ENCODE peak calls at places on chromosomes 11 and 22, in ten cellular contexts. One of them, this sample, is unnamed.

GRCh38 chr22:20063271-20064139 is 16.5 kb upstream of the DGCR8 start:
- DNase-seq in neural crest cell: no peak
- DNase-seq in Ammon's horn: no peak
- DNase-seq in T follicular helper cell: no peak
- DNase-seq in stimulated activated CD8-positive, alpha-beta memory T cell treated with anti-CD3 and anti-CD28 coated beads, Interleukin-7, amount 100 ng/mL, for 1 hour: no peak
- DNase-seq in GM12864: no peak
- DNase-seq in LoVo: no peak
- DNase-seq in stimulated activated CD4-positive, alpha-beta T cell treated with anti-CD3 and anti-CD28 coated beads, Interleukin-4, amount 100 ng/mL, for 48 hours: no peak
- DNase-seq in lung microvascular endothelial cell: no peak
- DNase-seq in CD8-positive, alpha-beta T cell: no peak
- DNase-seq in this sample: no peak

GRCh38 chr11:13260963-13261599 is 16.5 kb upstream of the BMAL1 start:
- DNase-seq in neural crest cell: no peak
- DNase-seq in Ammon's horn: no peak
- DNase-seq in T follicular helper cell: no peak
- DNase-seq in stimulated activated CD8-positive, alpha-beta memory T cell treated with anti-CD3 and anti-CD28 coated beads, Interleukin-7, amount 100 ng/mL, for 1 hour: no peak
- DNase-seq in GM12864: no peak
- DNase-seq in LoVo: no peak
- DNase-seq in stimulated activated CD4-positive, alpha-beta T cell treated with anti-CD3 and anti-CD28 coated beads, Interleukin-4, amount 100 ng/mL, for 48 hours: no peak
- DNase-seq in lung microvascular endothelial cell: peak; percentile 67
- DNase-seq in CD8-positive, alpha-beta T cell: no peak
- DNase-seq in this sample: no peak

GRCh38 chr11:1150769-1151365 is 6.9 kb upstream of the MUC5AC start:
- DNase-seq in neural crest cell: no peak
- DNase-seq in Ammon's horn: no peak
- DNase-seq in T follicular helper cell: no peak
- DNase-seq in stimulated activated CD8-positive, alpha-beta memory T cell treated with anti-CD3 and anti-CD28 coated beads, Interleukin-7, amount 100 ng/mL, for 1 hour: no peak
- DNase-seq in GM12864: no peak
- DNase-seq in LoVo: no peak
- DNase-seq in stimulated activated CD4-positive, alpha-beta T cell treated with anti-CD3 and anti-CD28 coated beads, Interleukin-4, amount 100 ng/mL, for 48 hours: no peak
- DNase-seq in lung microvascular endothelial cell: peak; percentile 80
- DNase-seq in CD8-positive, alpha-beta T cell: no peak
- DNase-seq in this sample: no peak

GRCh38 chr11:119295178-119295577 is 21.8 kb downstream of the MCAM start:
- DNase-seq in neural crest cell: no peak
- DNase-seq in Ammon's horn: no peak
- DNase-seq in T follicular helper cell: no peak
- DNase-seq in stimulated activated CD8-positive, alpha-beta memory T cell treated with anti-CD3 and anti-CD28 coated beads, Interleukin-7, amount 100 ng/mL, for 1 hour: no peak
- DNase-seq in GM12864: no peak
- DNase-seq in LoVo: no peak
- DNase-seq in stimulated activated CD4-positive, alpha-beta T cell treated with anti-CD3 and anti-CD28 coated beads, Interleukin-4, amount 100 ng/mL, for 48 hours: no peak
- DNase-seq in lung microvascular endothelial cell: no peak
- DNase-seq in CD8-positive, alpha-beta T cell: no peak
- DNase-seq in this sample: no peak

GRCh38 chr22:35677460-35678187 is 29.4 kb downstream of the APOL6 start:
- DNase-seq in neural crest cell: no peak
- DNase-seq in Ammon's horn: no peak
- DNase-seq in T follicular helper cell: no peak
- DNase-seq in stimulated activated CD8-positive, alpha-beta memory T cell treated with anti-CD3 and anti-CD28 coated beads, Interleukin-7, amount 100 ng/mL, for 1 hour: no peak
- DNase-seq in GM12864: no peak
- DNase-seq in LoVo: no peak
- DNase-seq in stimulated activated CD4-positive, alpha-beta T cell treated with anti-CD3 and anti-CD28 coated beads, Interleukin-4, amount 100 ng/mL, for 48 hours: no peak
- DNase-seq in lung microvascular endothelial cell: no peak
- DNase-seq in CD8-positive, alpha-beta T cell: no peak
- DNase-seq in this sample: no peak

GRCh38 chr11:129894281-129895125 is 875 bp downstream of the NFRKB start:
- DNase-seq in neural crest cell: no peak
- DNase-seq in Ammon's horn: no peak
- DNase-seq in T follicular helper cell: no peak
- DNase-seq in stimulated activated CD8-positive, alpha-beta memory T cell treated with anti-CD3 and anti-CD28 coated beads, Interleukin-7, amount 100 ng/mL, for 1 hour: no peak
- DNase-seq in GM12864: no peak
- DNase-seq in LoVo: peak; percentile 5
- DNase-seq in stimulated activated CD4-positive, alpha-beta T cell treated with anti-CD3 and anti-CD28 coated beads, Interleukin-4, amount 100 ng/mL, for 48 hours: no peak
- DNase-seq in lung microvascular endothelial cell: peak; percentile 12
- DNase-seq in CD8-positive, alpha-beta T cell: no peak
- DNase-seq in this sample: peak; percentile 35

GRCh38 chr11:99534812-99535211 is 514.1 kb downstream of the CNTN5 start:
- DNase-seq in neural crest cell: no peak
- DNase-seq in Ammon's horn: no peak
- DNase-seq in T follicular helper cell: no peak
- DNase-seq in stimulated activated CD8-positive, alpha-beta memory T cell treated with anti-CD3 and anti-CD28 coated beads, Interleukin-7, amount 100 ng/mL, for 1 hour: no peak
- DNase-seq in GM12864: no peak
- DNase-seq in LoVo: no peak
- DNase-seq in stimulated activated CD4-positive, alpha-beta T cell treated with anti-CD3 and anti-CD28 coated beads, Interleukin-4, amount 100 ng/mL, for 48 hours: no peak
- DNase-seq in lung microvascular endothelial cell: no peak
- DNase-seq in CD8-positive, alpha-beta T cell: no peak
- DNase-seq in this sample: no peak

GRCh38 chr11:61897387-61898246 is 6.3 kb upstream of the FADS3 start:
- DNase-seq in neural crest cell: peak; percentile 92
- DNase-seq in Ammon's horn: peak; percentile 88
- DNase-seq in T follicular helper cell: peak; percentile 64
- DNase-seq in stimulated activated CD8-positive, alpha-beta memory T cell treated with anti-CD3 and anti-CD28 coated beads, Interleukin-7, amount 100 ng/mL, for 1 hour: peak; percentile 53
- DNase-seq in GM12864: no peak
- DNase-seq in LoVo: peak; percentile 43
- DNase-seq in stimulated activated CD4-positive, alpha-beta T cell treated with anti-CD3 and anti-CD28 coated beads, Interleukin-4, amount 100 ng/mL, for 48 hours: peak; percentile 81
- DNase-seq in lung microvascular endothelial cell: peak; percentile 61
- DNase-seq in CD8-positive, alpha-beta T cell: peak; percentile 82
- DNase-seq in this sample: peak; percentile 62

GRCh38 chr11:63911440-63911839 is 5.5 kb downstream of the RCOR2 start:
- DNase-seq in neural crest cell: peak; percentile 53
- DNase-seq in Ammon's horn: no peak
- DNase-seq in T follicular helper cell: no peak
- DNase-seq in stimulated activated CD8-positive, alpha-beta memory T cell treated with anti-CD3 and anti-CD28 coated beads, Interleukin-7, amount 100 ng/mL, for 1 hour: no peak
- DNase-seq in GM12864: no peak
- DNase-seq in LoVo: no peak
- DNase-seq in stimulated activated CD4-positive, alpha-beta T cell treated with anti-CD3 and anti-CD28 coated beads, Interleukin-4, amount 100 ng/mL, for 48 hours: no peak
- DNase-seq in lung microvascular endothelial cell: no peak
- DNase-seq in CD8-positive, alpha-beta T cell: no peak
- DNase-seq in this sample: no peak

GRCh38 chr11:64569300-64569970 is 21.6 kb upstream of the SLC22A12 start:
- DNase-seq in neural crest cell: no peak
- DNase-seq in Ammon's horn: no peak
- DNase-seq in T follicular helper cell: no peak
- DNase-seq in stimulated activated CD8-positive, alpha-beta memory T cell treated with anti-CD3 and anti-CD28 coated beads, Interleukin-7, amount 100 ng/mL, for 1 hour: no peak
- DNase-seq in GM12864: no peak
- DNase-seq in LoVo: no peak
- DNase-seq in stimulated activated CD4-positive, alpha-beta T cell treated with anti-CD3 and anti-CD28 coated beads, Interleukin-4, amount 100 ng/mL, for 48 hours: no peak
- DNase-seq in lung microvascular endothelial cell: no peak
- DNase-seq in CD8-positive, alpha-beta T cell: no peak
- DNase-seq in this sample: no peak

GRCh38 chr11:28228196-28228595 is 120.0 kb downstream of the METTL15 start:
- DNase-seq in neural crest cell: no peak
- DNase-seq in Ammon's horn: no peak
- DNase-seq in T follicular helper cell: no peak
- DNase-seq in stimulated activated CD8-positive, alpha-beta memory T cell treated with anti-CD3 and anti-CD28 coated beads, Interleukin-7, amount 100 ng/mL, for 1 hour: no peak
- DNase-seq in GM12864: no peak
- DNase-seq in LoVo: no peak
- DNase-seq in stimulated activated CD4-positive, alpha-beta T cell treated with anti-CD3 and anti-CD28 coated beads, Interleukin-4, amount 100 ng/mL, for 48 hours: no peak
- DNase-seq in lung microvascular endothelial cell: peak; percentile 5
- DNase-seq in CD8-positive, alpha-beta T cell: no peak
- DNase-seq in this sample: no peak

GRCh38 chr22:24819941-24820461 is 14.0 kb downstream of the SGSM1 start:
- DNase-seq in neural crest cell: no peak
- DNase-seq in Ammon's horn: peak; percentile 48
- DNase-seq in T follicular helper cell: no peak
- DNase-seq in stimulated activated CD8-positive, alpha-beta memory T cell treated with anti-CD3 and anti-CD28 coated beads, Interleukin-7, amount 100 ng/mL, for 1 hour: no peak
- DNase-seq in GM12864: no peak
- DNase-seq in LoVo: peak; percentile 26
- DNase-seq in stimulated activated CD4-positive, alpha-beta T cell treated with anti-CD3 and anti-CD28 coated beads, Interleukin-4, amount 100 ng/mL, for 48 hours: no peak
- DNase-seq in lung microvascular endothelial cell: no peak
- DNase-seq in CD8-positive, alpha-beta T cell: no peak
- DNase-seq in this sample: no peak

GRCh38 chr22:27670701-27671412 is 130.7 kb downstream of the MN1 start:
- DNase-seq in neural crest cell: peak; percentile 75
- DNase-seq in Ammon's horn: peak; percentile 21
- DNase-seq in T follicular helper cell: no peak
- DNase-seq in stimulated activated CD8-positive, alpha-beta memory T cell treated with anti-CD3 and anti-CD28 coated beads, Interleukin-7, amount 100 ng/mL, for 1 hour: no peak
- DNase-seq in GM12864: no peak
- DNase-seq in LoVo: peak; percentile 9
- DNase-seq in stimulated activated CD4-positive, alpha-beta T cell treated with anti-CD3 and anti-CD28 coated beads, Interleukin-4, amount 100 ng/mL, for 48 hours: no peak
- DNase-seq in lung microvascular endothelial cell: peak; percentile 34
- DNase-seq in CD8-positive, alpha-beta T cell: no peak
- DNase-seq in this sample: no peak

GRCh38 chr11:47366020-47366490 is 12.3 kb downstream of the SPI1 start:
- DNase-seq in neural crest cell: no peak
- DNase-seq in Ammon's horn: no peak
- DNase-seq in T follicular helper cell: no peak
- DNase-seq in stimulated activated CD8-positive, alpha-beta memory T cell treated with anti-CD3 and anti-CD28 coated beads, Interleukin-7, amount 100 ng/mL, for 1 hour: no peak
- DNase-seq in GM12864: no peak
- DNase-seq in LoVo: no peak
- DNase-seq in stimulated activated CD4-positive, alpha-beta T cell treated with anti-CD3 and anti-CD28 coated beads, Interleukin-4, amount 100 ng/mL, for 48 hours: no peak
- DNase-seq in lung microvascular endothelial cell: no peak
- DNase-seq in CD8-positive, alpha-beta T cell: no peak
- DNase-seq in this sample: no peak

GRCh38 chr11:18715476-18715875 is 10.5 kb downstream of the IGSF22 start:
- DNase-seq in neural crest cell: no peak
- DNase-seq in Ammon's horn: no peak
- DNase-seq in T follicular helper cell: no peak
- DNase-seq in stimulated activated CD8-positive, alpha-beta memory T cell treated with anti-CD3 and anti-CD28 coated beads, Interleukin-7, amount 100 ng/mL, for 1 hour: no peak
- DNase-seq in GM12864: no peak
- DNase-seq in LoVo: no peak
- DNase-seq in stimulated activated CD4-positive, alpha-beta T cell treated with anti-CD3 and anti-CD28 coated beads, Interleukin-4, amount 100 ng/mL, for 48 hours: no peak
- DNase-seq in lung microvascular endothelial cell: no peak
- DNase-seq in CD8-positive, alpha-beta T cell: no peak
- DNase-seq in this sample: no peak

GRCh38 chr11:118607401-118608267 is at the start of gene PHLDB1:
- DNase-seq in neural crest cell: peak; percentile 52
- DNase-seq in Ammon's horn: peak; percentile 90
- DNase-seq in T follicular helper cell: peak; percentile 39
- DNase-seq in stimulated activated CD8-positive, alpha-beta memory T cell treated with anti-CD3 and anti-CD28 coated beads, Interleukin-7, amount 100 ng/mL, for 1 hour: no peak
- DNase-seq in GM12864: no peak
- DNase-seq in LoVo: peak; percentile 66
- DNase-seq in stimulated activated CD4-positive, alpha-beta T cell treated with anti-CD3 and anti-CD28 coated beads, Interleukin-4, amount 100 ng/mL, for 48 hours: peak; percentile 28
- DNase-seq in lung microvascular endothelial cell: peak; percentile 77
- DNase-seq in CD8-positive, alpha-beta T cell: peak; percentile 66
- DNase-seq in this sample: peak; percentile 34

GRCh38 chr22:42623301-42623751 is 8.6 kb upstream of the POLDIP3 start:
- DNase-seq in neural crest cell: no peak
- DNase-seq in Ammon's horn: no peak
- DNase-seq in T follicular helper cell: no peak
- DNase-seq in stimulated activated CD8-positive, alpha-beta memory T cell treated with anti-CD3 and anti-CD28 coated beads, Interleukin-7, amount 100 ng/mL, for 1 hour: no peak
- DNase-seq in GM12864: no peak
- DNase-seq in LoVo: no peak
- DNase-seq in stimulated activated CD4-positive, alpha-beta T cell treated with anti-CD3 and anti-CD28 coated beads, Interleukin-4, amount 100 ng/mL, for 48 hours: no peak
- DNase-seq in lung microvascular endothelial cell: no peak
- DNase-seq in CD8-positive, alpha-beta T cell: no peak
- DNase-seq in this sample: no peak

GRCh38 chr22:28951969-28952521 is 68.7 kb downstream of the ZNRF3 start:
- DNase-seq in neural crest cell: no peak
- DNase-seq in Ammon's horn: no peak
- DNase-seq in T follicular helper cell: no peak
- DNase-seq in stimulated activated CD8-positive, alpha-beta memory T cell treated with anti-CD3 and anti-CD28 coated beads, Interleukin-7, amount 100 ng/mL, for 1 hour: no peak
- DNase-seq in GM12864: no peak
- DNase-seq in LoVo: no peak
- DNase-seq in stimulated activated CD4-positive, alpha-beta T cell treated with anti-CD3 and anti-CD28 coated beads, Interleukin-4, amount 100 ng/mL, for 48 hours: no peak
- DNase-seq in lung microvascular endothelial cell: no peak
- DNase-seq in CD8-positive, alpha-beta T cell: no peak
- DNase-seq in this sample: no peak

This sample was measured in CD4-positive, CD25-positive, alpha-beta regulatory T cell.